ENCODE peak calls at places on chromosomes 12 and 14, in nine cellular contexts. F is keratinocyte; I is effector memory CD4-positive, alpha-beta T cell; T is body of pancreas; W is lower lobe of right lung; B is cardiac muscle cell; Q is fibroblast of lung; H is psoas muscle; Z is astrocyte. V is an unnamed sample.

GRCh38 chr14:54348001-54348611 is 48.7 kb upstream of the CDKN3 start:
- DNase-seq in H (no peak), W (no peak), Q (no peak), B (peak; percentile 64), T (no peak), F (no peak), I (no peak), Z (no peak), V (no peak)

GRCh38 chr14:99889268-99889667 is 96.1 kb downstream of the EML1 start:
- DNase-seq in T (no peak), W (no peak), I (no peak), Z (no peak), H (no peak), F (no peak), Q (no peak), B (no peak), V (no peak)

GRCh38 chr14:31596691-31597090 is 35.5 kb downstream of the NUBPL start:
- DNase-seq in H (no peak), W (no peak), Z (peak; percentile 10), Q (peak; percentile 36), I (no peak), B (no peak), F (no peak), T (no peak), V (no peak)

GRCh38 chr12:1326258-1326657 is 268.1 kb downstream of the FBXL14 start:
- DNase-seq in F (no peak), I (no peak), B (no peak), H (no peak), W (no peak), Q (no peak), T (no peak), Z (no peak), V (no peak)

GRCh38 chr12:49462103-49462739 is 76.6 kb upstream of the KCNH3 start:
- DNase-seq in Q (no peak), I (no peak), T (no peak), W (no peak), H (peak; percentile 68), F (no peak), Z (no peak), B (no peak), V (no peak)

GRCh38 chr12:50246159-50246865 is 37.0 kb downstream of the LIMA1 start:
- DNase-seq in Q (no peak), B (no peak), F (no peak), I (no peak), Z (no peak), T (no peak), H (no peak), W (no peak), V (no peak)

GRCh38 chr14:103897075-103897947 is 30.9 kb upstream of the TDRD9 start:
- DNase-seq in B (no peak), Z (no peak), Q (no peak), T (peak; percentile 94), H (no peak), F (no peak), I (no peak), W (no peak), V (peak; percentile 66)

GRCh38 chr12:92673756-92674155 is 29.0 kb upstream of the PLEKHG7 start:
- DNase-seq in F (no peak), Q (no peak), W (no peak), B (no peak), T (no peak), H (no peak), I (no peak), Z (no peak), V (no peak)

GRCh38 chr12:111557271-111558106 is 41.6 kb downstream of the ATXN2 start:
- DNase-seq in F (no peak), Q (peak; percentile 73), B (peak; percentile 24), T (no peak), Z (peak; percentile 69), I (no peak), H (no peak), W (no peak), V (no peak)

DNA sequence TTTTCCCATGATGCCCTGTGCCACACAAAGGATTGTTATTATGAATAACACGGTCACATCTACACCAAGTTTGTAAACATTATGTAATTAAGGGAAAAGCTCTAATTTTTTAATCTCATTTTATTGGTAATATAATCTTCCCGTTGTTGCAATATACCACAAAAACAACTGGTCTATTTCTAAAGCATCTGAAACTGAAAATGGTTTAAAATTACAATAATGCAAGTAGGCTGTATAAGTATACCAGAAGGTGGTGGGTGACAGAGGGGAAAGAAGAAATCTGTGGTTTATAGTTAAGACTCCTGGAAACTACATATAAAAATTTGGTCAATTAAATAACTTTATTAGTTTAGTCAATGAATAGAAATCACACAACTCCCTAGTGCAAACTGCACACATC is 5.2 kb downstream of the DDHD1 start:
- DNase-seq in B (no peak), H (no peak), Z (no peak), T (no peak), Q (no peak), F (no peak), W (no peak), I (no peak), V (no peak)
- H3K36me3 ChIP-seq in B (no peaks in the 10 kb centered on the region), H (no peaks in the 10 kb centered on the region), Z (no peaks in the 10 kb centered on the region), T (no peaks in the 10 kb centered on the region), Q (no peaks in the 10 kb centered on the region), F (no peaks in the 10 kb centered on the region), W (no peaks in the 10 kb centered on the region), I (no peaks in the 10 kb centered on the region), V (no peaks in the 10 kb centered on the region)

GRCh38 chr12:2820432-2820831 is 8.0 kb downstream of the ITFG2 start:
- DNase-seq in I (no peak), T (no peak), B (no peak), H (no peak), Z (no peak), F (no peak), W (no peak), Q (no peak), V (no peak)
- H3K36me3 ChIP-seq in I (peaks cover 74% of the 10 kb centered on the region), T (peaks cover 16% of the 10 kb centered on the region), B (peaks cover 38% of the 10 kb centered on the region), H (peaks cover 91% of the 10 kb centered on the region), Z (peaks cover 24% of the 10 kb centered on the region), F (peaks cover 40% of the 10 kb centered on the region), W (peaks cover 90% of the 10 kb centered on the region), Q (peaks cover 10% of the 10 kb centered on the region), V (no peaks in the 10 kb centered on the region)

GRCh38 chr14:20377171-20377570 is 33.7 kb downstream of the PARP2 start:
- DNase-seq in I (no peak), T (no peak), W (no peak), Z (no peak), H (no peak), Q (peak; percentile 4), F (no peak), B (no peak), V (no peak)

GRCh38 chr14:20376071-20376588 is 32.7 kb downstream of the PARP2 start:
- DNase-seq in F (no peak), Z (no peak), I (no peak), B (no peak), W (no peak), T (no peak), Q (no peak), H (no peak), V (no peak)

DNA sequence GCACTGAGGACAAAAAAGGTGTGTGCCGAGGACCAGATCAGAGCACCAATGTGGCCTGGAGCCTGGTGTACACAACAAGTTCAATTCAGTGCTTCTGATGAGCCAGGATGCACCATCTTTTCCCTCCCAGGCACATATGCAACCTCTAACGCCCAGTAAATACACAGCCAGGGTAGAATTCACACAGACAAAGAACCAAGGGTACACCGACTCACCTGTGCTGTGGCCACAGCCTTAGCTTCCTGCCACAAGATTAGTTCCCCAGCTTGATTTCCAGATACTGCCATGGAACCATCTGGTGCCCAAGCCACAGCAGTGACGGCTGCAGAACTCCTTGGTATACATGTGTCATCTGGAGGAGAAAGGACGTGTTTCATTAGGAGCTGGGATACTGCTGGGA is 29.4 kb downstream of the PARP2 start:
- DNase-seq in Q (no peak), Z (no peak), T (no peak), F (no peak), H (no peak), I (no peak), B (no peak), W (no peak), V (no peak)
- H3K36me3 ChIP-seq in Q (peaks cover 21% of the 10 kb centered on the region), Z (peaks cover 45% of the 10 kb centered on the region), T (peaks cover 11% of the 10 kb centered on the region), F (peaks cover 44% of the 10 kb centered on the region), H (peaks cover 100% of the 10 kb centered on the region), I (peaks cover 87% of the 10 kb centered on the region), B (peaks cover 48% of the 10 kb centered on the region), W (peaks cover 99% of the 10 kb centered on the region), V (peaks cover 13% of the 10 kb centered on the region)

DNA sequence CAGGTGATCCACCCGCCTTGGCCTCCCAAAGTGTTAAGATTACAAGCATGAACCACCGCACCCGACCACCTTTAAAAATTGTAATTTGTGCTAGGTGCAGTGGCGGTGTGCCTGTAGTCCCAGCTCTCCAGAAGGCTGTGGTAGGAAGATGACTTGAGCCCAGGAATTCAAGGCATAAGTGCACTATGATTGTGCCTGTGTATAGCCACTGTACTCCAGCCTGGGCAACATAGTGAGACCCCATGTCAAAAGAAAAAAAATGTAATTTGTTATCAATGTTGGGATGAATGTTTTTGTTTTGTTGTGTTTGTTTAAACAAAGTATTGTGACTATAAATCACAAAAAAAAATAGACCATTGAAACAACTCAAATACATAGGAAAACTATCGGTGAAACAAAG is 43.1 kb upstream of the NAP1L1 start:
- DNase-seq in T (no peak), W (no peak), B (no peak), I (no peak), H (no peak), Q (no peak), F (no peak), Z (no peak), V (no peak)
- H3K36me3 ChIP-seq in T (no peaks in the 10 kb centered on the region), W (no peaks in the 10 kb centered on the region), B (no peaks in the 10 kb centered on the region), I (no peaks in the 10 kb centered on the region), H (no peaks in the 10 kb centered on the region), Q (no peaks in the 10 kb centered on the region), F (no peaks in the 10 kb centered on the region), Z (no peaks in the 10 kb centered on the region), V (no peaks in the 10 kb centered on the region)

DNA sequence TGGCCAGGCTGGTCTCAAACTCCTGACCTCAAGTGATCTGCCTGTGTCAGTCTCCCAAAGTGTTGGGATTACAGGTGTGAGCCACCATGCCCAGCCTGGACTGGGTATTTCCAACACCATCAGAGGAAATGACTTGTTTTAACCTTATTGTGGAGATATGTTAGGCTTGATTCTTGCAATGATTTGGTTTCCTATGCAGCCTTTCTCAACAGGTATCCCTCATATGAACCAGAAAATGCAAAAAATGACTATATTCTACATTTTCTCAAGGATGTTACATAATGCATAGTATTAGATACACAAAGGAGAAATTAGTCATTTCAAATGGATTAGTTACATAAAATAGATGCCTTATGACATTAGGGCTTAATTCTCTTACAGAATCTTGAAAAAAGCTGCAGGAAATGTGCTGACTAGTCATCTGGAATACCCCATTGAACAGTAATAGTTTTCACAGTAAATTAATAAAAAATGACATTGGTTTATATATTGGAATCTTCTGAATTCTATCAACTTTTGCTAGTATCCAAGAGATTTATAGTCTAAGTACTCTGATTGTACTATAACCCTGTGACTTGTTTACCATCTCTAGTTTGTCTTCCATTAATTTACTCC is 132.6 kb downstream of the INSM2 start:
- DNase-seq in Z (no peak), T (no peak), F (no peak), W (no peak), B (no peak), Q (no peak), H (no peak), I (no peak), V (no peak)
- H3K36me3 ChIP-seq in Z (no peaks in the 10 kb centered on the region), T (no peaks in the 10 kb centered on the region), F (no peaks in the 10 kb centered on the region), W (peaks cover 78% of the 10 kb centered on the region), B (peaks cover 12% of the 10 kb centered on the region), Q (no peaks in the 10 kb centered on the region), H (peaks cover 67% of the 10 kb centered on the region), I (peaks cover 17% of the 10 kb centered on the region), V (no peaks in the 10 kb centered on the region)

DNA sequence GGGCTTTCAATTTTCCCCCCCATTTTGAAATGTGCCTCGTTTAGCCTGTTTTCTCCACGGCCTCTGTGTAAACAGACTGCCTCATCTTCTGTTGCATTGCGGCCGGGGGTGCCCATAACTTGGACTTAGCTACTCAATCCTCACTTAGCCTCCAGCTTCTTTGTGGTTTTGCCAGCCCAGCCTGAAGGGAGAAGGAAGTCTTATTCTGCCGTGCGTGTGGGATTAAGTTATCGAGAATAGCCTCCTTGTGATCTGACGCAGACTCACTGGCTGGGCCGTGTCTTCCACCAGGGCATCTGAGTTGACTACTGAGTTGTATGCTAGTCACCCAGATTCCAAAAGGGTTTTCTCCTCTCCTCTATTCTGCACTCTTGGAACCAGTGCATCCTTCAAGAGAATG is 8.1 kb downstream of the PRKAB1 start:
- DNase-seq in Z (no peak), Q (no peak), I (no peak), H (no peak), F (no peak), W (no peak), T (no peak), B (no peak), V (no peak)
- H3K36me3 ChIP-seq in Z (peaks cover 67% of the 10 kb centered on the region), Q (peaks cover 24% of the 10 kb centered on the region), I (peaks cover 79% of the 10 kb centered on the region), H (peaks cover 100% of the 10 kb centered on the region), F (peaks cover 47% of the 10 kb centered on the region), W (peaks cover 100% of the 10 kb centered on the region), T (peaks cover 34% of the 10 kb centered on the region), B (peaks cover 83% of the 10 kb centered on the region), V (no peaks in the 10 kb centered on the region)